ENCODE peak calls at places on chromosomes 4 and X, in seven cellular contexts. R, V, N, Y, I, B and P are unnamed samples. For H3K4me1 and H3K36me3, the result is how much of the 10 kb centered on the place peaks cover.

GRCh38 chrX:68999351-68999750 is 165.9 kb downstream of the PJA1 start:
- DNase-seq in B (no peak), R (no peak), N (no peak), Y (peak), V (no peak), I (no peak), P (no peak)

GRCh38 chr4:88054909-88055308 is 47.5 kb downstream of the PKD2 start:
- DNase-seq in V (no peak), R (peak), I (no peak), Y (peak), B (no peak), N (no peak), P (peak)

GRCh38 chr4:138196153-138196552 is 46.0 kb downstream of the SLC7A11 start:
- DNase-seq in Y (no peak), V (no peak), B (no peak), R (no peak), N (no peak), I (no peak), P (no peak)

GRCh38 chrX:21985332-21985777 is 44.8 kb downstream of the SMS start:
- DNase-seq in I (peak), V (peak), B (no peak), N (peak), R (peak), Y (peak), P (peak)

GRCh38 chrX:19554786-19555185 is 39.5 kb upstream of the MAP3K15 start:
- DNase-seq in Y (peak), B (no peak), R (no peak), N (no peak), I (no peak), V (no peak), P (no peak)

GRCh38 chrX:40153335-40154221 is 55.8 kb upstream of the BCOR start:
- DNase-seq in R (no peak), B (peak), N (no peak), V (no peak), I (no peak), Y (peak), P (no peak)

GRCh38 chrX:36963069-36963808 is 44.9 kb upstream of the FAM47C start:
- DNase-seq in B (no peak), V (no peak), Y (no peak), N (no peak), I (no peak), R (no peak), P (no peak)

GRCh38 chrX:37454537-37455285 is 105.5 kb downstream of the PRRG1 start:
- DNase-seq in I (no peak), V (no peak), B (no peak), Y (peak), R (no peak), N (no peak), P (peak)

GRCh38 chrX:19152762-19153161 is 30.5 kb upstream of the ADGRG2 start:
- DNase-seq in N (no peak), V (no peak), Y (peak), R (no peak), I (no peak), B (no peak), P (no peak)

GRCh38 chrX:36019164-36019563 is 99.6 kb downstream of the CFAP47 start:
- DNase-seq in V (no peak), R (no peak), N (no peak), I (no peak), Y (no peak), B (no peak), P (peak)

GRCh38 chrX:6159468-6159867 is 69.2 kb downstream of the NLGN4X start:
- DNase-seq in Y (no peak), R (no peak), I (no peak), N (no peak), V (no peak), B (no peak), P (no peak)

GRCh38 chr4:139515531-139515958 is 40.5 kb downstream of the SETD7 start:
- DNase-seq in V (no peak), B (no peak), R (no peak), N (no peak), Y (no peak), I (no peak), P (no peak)

GRCh38 chrX:14864626-14865025 is 8.2 kb downstream of the FANCB start:
- DNase-seq in B (no peak), Y (peak), R (no peak), N (no peak), V (no peak), I (no peak), P (no peak)

GRCh38 chr4:72109364-72109763 is 77.6 kb downstream of the NPFFR2 start:
- DNase-seq in R (no peak), N (no peak), V (no peak), Y (no peak), I (no peak), B (no peak), P (no peak)

GRCh38 chrX:119145241-119145653 is 17.6 kb upstream of the KIAA1210 start:
- DNase-seq in Y (peak), B (no peak), N (no peak), R (no peak), V (no peak), I (no peak), P (peak)

GRCh38 chr4:15836362-15836761 is 58.2 kb downstream of the CD38 start:
- DNase-seq in B (no peak), V (no peak), N (no peak), I (no peak), Y (peak), R (no peak), P (no peak)

GRCh38 chr4:66294626-66295025 is 624.3 kb upstream of the EPHA5 start:
- DNase-seq in I (no peak), Y (no peak), R (no peak), N (no peak), V (no peak), B (no peak), P (no peak)

GRCh38 chr4:156884183-156884582 is 87.4 kb downstream of the PDGFC start:
- DNase-seq in R (no peak), V (no peak), I (no peak), N (no peak), Y (peak), B (no peak), P (no peak)

GRCh38 chrX:2538016-2538415 is 37.2 kb upstream of the DHRSX start:
- DNase-seq in B (no peak), R (no peak), I (no peak), Y (peak), V (no peak), N (no peak), P (no peak)

GRCh38 chr4:8241211-8241779 is 28.3 kb upstream of the HTRA3 start:
- DNase-seq in R (no peak), V (no peak), N (no peak), Y (no peak), B (no peak), I (no peak), P (no peak)

GRCh38 chr4:8239226-8239625 is 30.3 kb upstream of the HTRA3 start:
- DNase-seq in Y (no peak), V (no peak), N (no peak), R (no peak), B (no peak), I (no peak), P (no peak)

GRCh38 chr4:8239661-8240060 is 29.9 kb upstream of the HTRA3 start:
- DNase-seq in N (no peak), Y (no peak), V (no peak), B (peak), I (no peak), R (no peak), P (no peak)

GRCh38 chr4:8241895-8242696 is 27.5 kb upstream of the HTRA3 start:
- DNase-seq in I (peak), R (peak), N (peak), Y (peak), V (peak), B (peak), P (peak)

GRCh38 chr4:8240211-8241041 is 29.1 kb upstream of the HTRA3 start:
- DNase-seq in I (no peak), B (peak), R (no peak), Y (no peak), N (no peak), V (no peak), P (no peak)
- H3K4me1 ChIP-seq in I (under half), B (under half), R (under half), Y (under half), N (under half), V (under half), P (under half)

DNA sequence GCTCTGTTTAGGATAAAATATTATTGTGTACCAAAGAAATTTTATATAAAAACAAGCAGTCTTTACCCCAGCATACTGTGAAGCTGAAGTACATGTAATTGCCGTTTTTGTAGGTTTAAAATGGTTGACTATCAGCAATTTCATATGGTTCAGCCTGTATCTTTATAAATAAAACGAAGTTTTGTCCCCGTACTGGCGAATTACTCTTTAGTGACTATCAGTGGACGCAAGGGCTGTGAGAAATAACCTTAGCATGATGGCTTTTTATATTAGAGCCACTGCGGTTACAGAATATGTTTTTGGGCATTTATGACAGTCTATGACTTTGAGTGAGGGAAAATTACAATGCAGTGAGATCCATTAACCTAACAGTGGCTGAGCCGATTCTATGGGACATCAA is 1.2 kb downstream of the GPM6B start:
- DNase-seq in N (no peak), B (no peak), I (no peak), Y (no peak), V (no peak), R (no peak), P (no peak)
- H3K4me3 ChIP-seq in N (no peak), B (no peak), I (no peak), Y (no peak), V (no peak), R (no peak), P (no peak)

DNA sequence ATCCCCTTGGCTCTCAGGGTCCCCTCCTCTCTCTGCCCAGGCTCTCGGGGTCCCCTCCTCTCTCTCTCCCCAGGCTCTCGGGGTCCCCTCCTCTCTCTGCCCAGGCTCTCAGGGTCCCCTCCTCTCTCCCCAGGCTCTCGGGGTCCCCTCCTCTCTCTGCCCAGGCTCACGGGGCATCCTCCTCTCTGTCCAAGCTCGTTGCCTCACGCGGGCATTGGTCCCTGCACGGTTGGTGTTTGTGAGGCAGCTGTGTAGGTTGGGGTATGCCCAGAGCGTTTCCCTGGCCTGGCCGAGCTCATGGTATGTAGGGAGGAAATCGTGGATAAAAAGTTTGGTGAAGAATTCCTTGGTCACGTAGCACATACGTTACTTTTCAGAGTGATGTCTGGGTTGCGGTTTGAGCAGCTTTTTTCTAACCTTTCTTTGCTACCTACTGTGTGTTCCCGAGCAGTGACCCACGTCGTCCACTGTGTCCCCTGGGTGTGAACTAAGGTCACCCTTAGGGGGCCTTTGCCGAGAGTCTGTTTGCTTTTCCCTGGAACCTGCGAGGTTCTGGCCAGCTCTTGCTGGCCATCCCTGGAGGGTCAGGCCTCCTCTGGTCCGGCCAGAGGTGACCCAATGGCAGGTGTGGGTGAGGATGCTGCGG is 36.6 kb downstream of the PCGF3 start:
- DNase-seq in B (no peak), Y (no peak), R (no peak), N (no peak), I (no peak), V (no peak), P (no peak)
- H3K36me3 ChIP-seq in B (under half), Y (under half), R (under half), N (half or more), I (under half), V (under half), P (under half)

DNA sequence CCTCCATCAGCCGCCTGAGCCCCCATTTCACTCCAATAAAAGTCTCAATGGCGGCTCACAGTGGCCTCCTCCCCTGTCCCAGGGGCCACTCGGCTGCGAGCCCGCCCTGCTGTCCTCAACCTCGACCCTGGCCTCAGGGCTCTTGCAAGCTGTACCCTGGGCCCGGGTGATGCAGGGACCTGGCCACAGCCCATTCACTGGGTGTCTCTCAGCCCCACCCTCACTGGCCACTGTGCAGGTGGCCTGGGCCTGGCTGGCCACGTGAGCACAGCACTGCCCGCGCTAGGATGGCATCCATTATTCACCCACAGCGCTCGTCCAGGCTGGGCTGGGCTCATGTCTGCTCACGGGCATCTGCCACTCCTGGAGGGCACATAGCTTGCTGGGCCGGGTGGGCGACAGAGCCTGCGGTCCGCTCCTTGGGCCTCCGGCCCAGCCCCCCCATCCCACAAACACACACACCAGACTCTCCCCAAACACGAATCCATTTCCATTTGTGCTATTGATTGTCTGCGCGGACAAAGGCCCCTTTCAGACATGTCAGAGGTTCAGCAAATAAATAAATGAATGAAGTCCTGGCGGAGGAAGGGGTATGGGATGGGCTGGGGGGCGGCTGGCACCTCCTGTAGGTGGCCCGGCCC is 16.5 kb upstream of the FGFR3 start:
- DNase-seq in Y (no peak), N (no peak), R (no peak), V (no peak), B (no peak), I (no peak), P (no peak)
- H3K4me1 ChIP-seq in Y (under half), N (under half), R (under half), V (under half), B (under half), I (under half), P (under half)

DNA sequence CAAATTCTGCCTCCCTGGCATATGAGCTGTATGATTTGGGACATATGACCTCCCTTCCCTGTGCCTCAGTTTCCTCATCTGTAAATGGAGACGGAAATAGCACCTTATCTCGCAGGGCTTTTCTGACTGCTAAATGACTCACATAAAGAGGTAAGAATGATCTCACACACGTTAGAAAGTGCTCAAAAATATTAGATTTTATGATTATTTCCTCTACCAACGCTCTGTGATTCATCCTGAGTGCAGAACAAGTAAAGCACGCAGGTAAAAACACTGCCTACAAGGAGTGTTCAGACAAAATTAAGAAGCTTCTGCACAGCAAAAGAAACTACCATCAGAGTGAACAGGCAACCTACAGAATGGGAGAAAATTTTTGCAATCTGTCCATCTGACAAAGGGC is 21.1 kb downstream of the ACSL1 start:
- DNase-seq in V (no peak), B (no peak), N (no peak), Y (no peak), I (no peak), R (no peak), P (no peak)
- H3K4me3 ChIP-seq in V (no peak), B (peak), N (no peak), Y (no peak), I (peak), R (peak), P (no peak)

DNA sequence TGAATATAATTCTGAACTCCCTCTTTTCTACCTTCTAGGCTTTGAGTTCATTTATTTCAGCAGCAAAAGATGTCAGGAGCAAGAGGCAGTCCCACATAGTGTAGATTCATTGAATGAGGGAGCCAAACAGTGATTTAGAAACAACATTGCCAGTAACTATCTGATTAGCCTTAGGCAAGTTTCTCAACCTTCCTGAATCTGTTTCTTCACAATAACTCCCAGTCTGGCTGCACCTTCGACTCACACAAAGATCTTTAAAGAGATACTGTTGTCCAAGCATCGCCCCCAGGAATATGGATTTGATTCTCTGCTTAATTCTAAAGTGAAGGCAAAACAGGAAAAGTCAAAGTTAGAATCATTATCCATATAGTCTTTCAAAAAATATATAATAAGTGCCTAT is 1026.2 kb downstream of the DMD start:
- DNase-seq in Y (no peak), B (no peak), I (no peak), V (no peak), N (no peak), R (no peak), P (no peak)
- H3K36me3 ChIP-seq in Y (under half), B (under half), I (under half), V (under half), N (under half), R (under half), P (under half)

GRCh38 chrX:1502853-1503252 is 34.1 kb downstream of the P2RY8 start:
- DNase-seq in B (no peak), Y (no peak), R (no peak), N (no peak), I (no peak), V (no peak), P (no peak)

GRCh38 chrX:1496076-1496475 is 40.9 kb downstream of the P2RY8 start:
- DNase-seq in N (no peak), R (no peak), V (no peak), Y (no peak), B (no peak), I (no peak), P (no peak)

GRCh38 chrX:1502241-1502640 is 34.7 kb downstream of the P2RY8 start:
- DNase-seq in Y (no peak), N (no peak), I (no peak), R (no peak), B (no peak), V (no peak), P (no peak)

GRCh38 chrX:1506916-1507315 is 30.1 kb downstream of the P2RY8 start:
- DNase-seq in B (no peak), Y (no peak), R (no peak), V (no peak), N (no peak), I (no peak), P (no peak)

DNA sequence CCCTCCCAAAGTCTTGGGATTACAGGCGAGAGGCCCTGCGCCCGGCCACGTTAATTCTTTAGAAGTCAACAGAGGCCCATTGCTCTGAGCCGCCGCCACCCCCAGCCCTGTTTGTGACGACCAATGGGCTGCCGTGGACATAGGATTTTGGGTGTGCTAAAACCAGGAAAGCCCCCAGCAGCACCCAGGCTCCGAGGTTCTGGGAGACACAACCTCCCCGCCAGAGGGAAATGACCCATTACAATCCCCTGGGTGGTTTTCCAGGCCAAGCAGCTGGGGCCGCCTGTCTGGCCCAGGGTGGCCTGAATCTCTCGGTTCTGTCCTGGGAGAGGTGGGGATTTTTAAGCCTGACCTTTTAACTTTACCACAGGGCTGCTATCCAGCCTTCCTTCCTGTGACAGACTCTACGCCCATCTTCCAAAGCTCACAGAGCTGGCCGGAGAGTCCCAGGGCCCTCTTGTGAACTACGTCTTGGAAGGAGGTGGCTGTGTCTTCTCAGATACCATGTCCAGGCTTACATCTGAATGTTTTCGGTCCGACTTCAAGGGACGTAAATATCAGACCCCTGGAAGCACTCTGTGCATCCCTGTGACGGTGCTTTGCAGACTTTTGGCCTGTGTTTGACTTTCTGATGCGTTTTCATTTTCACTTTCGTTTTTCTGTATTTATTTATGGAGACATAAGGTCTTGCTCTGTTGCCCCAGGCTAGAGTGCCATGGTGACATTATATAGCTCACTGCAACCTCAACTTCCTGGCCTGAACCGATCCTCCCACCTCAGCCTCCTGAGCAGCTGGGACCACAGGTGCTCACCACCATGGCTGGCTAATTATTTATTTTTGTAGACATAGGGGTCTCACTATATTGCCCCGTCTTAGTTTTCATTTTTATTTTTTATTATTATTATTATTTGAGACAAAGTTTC is 36.0 kb downstream of the P2RY8 start:
- DNase-seq in B (no peak), N (no peak), V (no peak), I (no peak), Y (no peak), R (no peak), P (peak)
- H3K4me1 ChIP-seq in B (under half), N (under half), V (under half), I (under half), Y (under half), R (under half), P (under half)

GRCh38 chr4:176498857-176499256 is 179.1 kb downstream of the SPCS3 start:
- DNase-seq in R (no peak), I (no peak), Y (peak), V (no peak), B (no peak), N (no peak), P (no peak)

GRCh38 chr4:176500894-176501293 is 181.1 kb downstream of the SPCS3 start:
- DNase-seq in Y (no peak), N (no peak), B (no peak), I (no peak), V (no peak), R (no peak), P (no peak)

DNA sequence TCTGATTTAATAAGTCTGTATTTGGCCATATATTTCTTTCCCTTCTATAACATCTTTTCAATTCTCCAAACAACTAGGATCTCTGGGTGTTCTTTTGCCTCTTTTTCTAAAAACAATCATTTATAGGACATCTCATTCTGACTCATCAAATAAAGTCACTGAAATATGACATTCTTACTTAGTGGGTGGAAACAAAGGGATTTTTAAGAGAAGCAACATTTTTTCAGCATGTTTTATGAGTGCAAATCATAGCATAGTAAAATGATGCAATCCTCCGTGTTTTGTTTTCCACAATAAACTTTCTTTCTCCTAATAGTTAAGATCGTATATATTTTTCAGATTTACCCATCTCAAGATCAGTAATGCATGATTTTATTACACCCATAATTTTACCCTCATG is 179.8 kb downstream of the SPCS3 start:
- DNase-seq in R (no peak), N (no peak), Y (peak), V (no peak), I (no peak), B (no peak), P (no peak)
- H3K4me3 ChIP-seq in R (no peak), N (no peak), Y (peak), V (no peak), I (no peak), B (no peak), P (no peak)